ENCODE peak calls at places on chromosomes 2 and 18, in four cellular contexts. I is H9, N is H1, S is trophoblast cell. J is an unnamed sample.

GRCh38 chr18:44568986-44569385 is 111.7 kb upstream of the SETBP1 start:
- DNase-seq in N (no peak), I (no peak), S (peak; percentile 91), J (peak; percentile 26)

GRCh38 chr2:8154270-8154669 is 527.6 kb upstream of the ID2 start:
- DNase-seq in S (no peak), I (no peak), N (no peak), J (no peak)

GRCh38 chr2:10497797-10498251 is 49.7 kb upstream of the ODC1 start:
- DNase-seq in I (no peak), S (peak; percentile 90), N (no peak), J (peak; percentile 58)

GRCh38 chr2:142131016-142131714 is at the start of gene LRP1B:
- DNase-seq in I (peak; percentile 53), S (no peak), N (peak; percentile 3), J (peak; percentile 81)

GRCh38 chr2:20456049-20456665 is 9.3 kb downstream of the RHOB start:
- DNase-seq in I (no peak), N (no peak), S (no peak), J (no peak)

GRCh38 chr18:9915291-9916066 is 1.7 kb downstream of the VAPA start:
- DNase-seq in I (no peak), S (no peak), N (no peak), J (no peak)

GRCh38 chr2:208880171-208880570 is 473.6 kb downstream of the PTH2R start:
- DNase-seq in S (peak; percentile 43), I (no peak), N (no peak), J (no peak)

GRCh38 chr2:151422917-151423439 is 13.3 kb downstream of the RIF1 start:
- DNase-seq in N (no peak), I (no peak), S (no peak), J (no peak)

GRCh38 chr2:34102359-34102758 is 503.3 kb upstream of the FAM98A start:
- DNase-seq in N (no peak), I (no peak), S (no peak), J (no peak)

GRCh38 chr2:136098441-136098840 is 19.5 kb downstream of the CXCR4 start:
- DNase-seq in I (no peak), S (no peak), N (no peak), J (no peak)

GRCh38 chr2:16141641-16141921 is 201.2 kb downstream of the MYCN start:
- DNase-seq in S (no peak), I (no peak), N (no peak), J (no peak)

GRCh38 chr2:237618449-237618848 is 8.9 kb upstream of the LRRFIP1 start:
- DNase-seq in S (peak; percentile 77), N (no peak), I (no peak), J (no peak)

GRCh38 chr18:2821695-2822094 is 25.1 kb upstream of the EMILIN2 start:
- DNase-seq in N (no peak), S (no peak), I (no peak), J (no peak)

GRCh38 chr2:236674646-236675045 is 105.0 kb downstream of the ACKR3 start:
- DNase-seq in N (no peak), S (no peak), I (no peak), J (no peak)

GRCh38 chr2:177489719-177490301 is 97.2 kb downstream of the AGPS start:
- DNase-seq in I (no peak), S (no peak), N (no peak), J (peak; percentile 55)

GRCh38 chr18:78319934-78320333 is 659.7 kb upstream of the SALL3 start:
- DNase-seq in S (no peak), N (no peak), I (no peak), J (no peak)

GRCh38 chr2:40256649-40257048 is 195.2 kb downstream of the SLC8A1 start:
- DNase-seq in I (peak; percentile 76), N (peak; percentile 51), S (no peak), J (peak; percentile 87)

GRCh38 chr2:159591221-159591620 is 25.1 kb downstream of the BAZ2B start:
- DNase-seq in S (no peak), N (no peak), I (no peak), J (peak; percentile 83)

GRCh38 chr2:239690651-239691631 is 290.1 kb upstream of the HDAC4 start:
- DNase-seq in S (no peak), I (no peak), N (no peak), J (no peak)

GRCh38 chr2:12819098-12819465 is 102.3 kb downstream of the TRIB2 start:
- DNase-seq in S (peak; percentile 70), N (no peak), I (no peak), J (peak; percentile 77)

GRCh38 chr18:43601432-43601831 is 324.1 kb upstream of the SYT4 start:
- DNase-seq in S (no peak), I (no peak), N (no peak), J (no peak)

GRCh38 chr2:224134003-224134734 is 95.1 kb upstream of the SERPINE2 start:
- DNase-seq in N (no peak), S (peak; percentile 56), I (no peak), J (peak; percentile 40)

GRCh38 chr2:132256251-132256902 is 94.6 kb upstream of the ANKRD30BL start:
- DNase-seq in I (no peak), S (no peak), N (no peak), J (no peak)

GRCh38 chr2:177983183-177983788 is 89.3 kb downstream of the PDE11A start:
- DNase-seq in N (peak; percentile 15), S (peak; percentile 27), I (peak; percentile 38), J (peak; percentile 69)

GRCh38 chr2:233156001-233156400 is 95.5 kb upstream of the ATG16L1 start:
- DNase-seq in N (no peak), I (no peak), S (no peak), J (no peak)

GRCh38 chr2:189024861-189025618 is 50.9 kb downstream of the COL3A1 start:
- DNase-seq in S (no peak), I (peak; percentile 36), N (peak; percentile 7), J (peak; percentile 78)

GRCh38 chr2:169715379-169716228 is 18.0 kb upstream of the KLHL23 start:
- DNase-seq in N (no peak), I (no peak), S (no peak), J (no peak)

GRCh38 chr18:79068299-79068945 is 772 bp upstream of the ATP9B start:
- DNase-seq in S (no peak), N (no peak), I (no peak), J (peak; percentile 10)

GRCh38 chr2:196801578-196801977 is 2.1 kb upstream of the GTF3C3 start:
- DNase-seq in I (no peak), N (no peak), S (no peak), J (no peak)

GRCh38 chr2:160141944-160142343 is 58.1 kb downstream of the ITGB6 start:
- DNase-seq in S (peak; percentile 28), I (no peak), N (no peak), J (no peak)

GRCh38 chr18:3060667-3061580 is 48.0 kb upstream of the LPIN2 start:
- DNase-seq in N (no peak), S (no peak), I (no peak), J (no peak)

GRCh38 chr2:31294230-31294629 is 60.3 kb downstream of the EHD3 start:
- DNase-seq in S (no peak), N (no peak), I (no peak), J (peak; percentile 61)

GRCh38 chr2:145221032-145221431 is 701.1 kb upstream of the ZEB2 start:
- DNase-seq in I (no peak), S (no peak), N (no peak), J (peak; percentile 71)

GRCh38 chr2:43569921-43570320 is 25.9 kb downstream of the THADA start:
- DNase-seq in S (no peak), I (no peak), N (no peak), J (no peak)

GRCh38 chr18:3869848-3870247 is 419.9 kb downstream of the TGIF1 start:
- DNase-seq in S (peak; percentile 6), I (no peak), N (no peak), J (peak; percentile 66)

GRCh38 chr2:214830794-214831346 is 21.4 kb upstream of the BARD1 start:
- DNase-seq in S (no peak), N (no peak), I (peak; percentile 38), J (peak; percentile 67)

GRCh38 chr2:218547511-218547910 is 20.6 kb downstream of the USP37 start:
- DNase-seq in S (no peak), N (no peak), I (no peak), J (no peak)
- H2BK120ac ChIP-seq in S (no peak overlapping the region), N (no peak overlapping the region), I (no peak overlapping the region), J (no peak overlapping the region)

DNA sequence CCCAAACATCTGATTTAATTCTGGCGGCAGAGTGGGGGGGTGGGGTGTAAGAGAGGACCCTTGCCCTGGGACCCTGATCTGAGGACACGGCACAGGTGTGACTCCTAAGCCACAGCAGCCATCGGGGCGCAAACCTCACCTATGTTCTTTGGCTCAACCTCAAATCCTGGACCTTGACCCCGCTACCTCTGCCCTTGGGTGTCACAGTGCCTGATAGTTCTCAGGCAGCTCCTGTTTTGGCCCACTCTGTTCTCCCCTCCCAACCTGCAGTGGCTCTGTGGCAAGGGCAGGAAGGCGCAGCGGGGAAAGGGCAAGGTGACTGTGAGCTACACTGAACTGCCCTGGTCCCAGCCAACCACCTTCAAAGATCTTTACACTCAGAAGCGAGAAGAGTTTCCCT is 152.8 kb downstream of the L3MBTL4 start:
- DNase-seq in S (no peak), I (no peak), N (no peak), J (no peak)
- H3K79me2 ChIP-seq in S (no peaks in the 10 kb centered on the region), I (no peaks in the 10 kb centered on the region), N (no peaks in the 10 kb centered on the region), J (no peaks in the 10 kb centered on the region)

GRCh38 chr18:21146016-21146415 is 34.4 kb upstream of the ROCK1 start:
- DNase-seq in N (no peak), S (no peak), I (no peak), J (no peak)
- H3K4ac ChIP-seq in N (no peak overlapping the region), S (no peak overlapping the region), I (no peak overlapping the region), J (no peak overlapping the region)

DNA sequence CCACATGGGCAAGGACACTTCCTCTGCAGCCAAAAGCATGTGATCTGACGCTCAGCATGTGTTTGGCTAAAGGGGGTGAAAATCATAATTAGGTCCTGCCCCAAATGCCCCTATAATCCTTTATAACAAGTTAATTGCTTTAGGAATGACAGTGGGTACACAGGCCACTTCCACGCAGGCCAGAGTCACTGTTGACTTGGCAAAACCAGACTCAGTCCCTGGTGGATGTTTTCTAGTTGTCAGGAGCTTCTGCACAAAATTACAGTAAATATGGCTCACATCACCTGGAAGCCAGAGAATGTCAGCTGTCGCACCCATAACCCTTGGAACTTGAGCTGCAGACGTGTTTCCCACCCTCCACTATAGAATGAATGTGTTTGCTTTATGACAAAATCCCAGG is 13.3 kb upstream of the PXDN start:
- DNase-seq in N (no peak), S (no peak), I (no peak), J (no peak)
- H2BK120ac ChIP-seq in N (no peak overlapping the region), S (no peak overlapping the region), I (no peak overlapping the region), J (no peak overlapping the region)

DNA sequence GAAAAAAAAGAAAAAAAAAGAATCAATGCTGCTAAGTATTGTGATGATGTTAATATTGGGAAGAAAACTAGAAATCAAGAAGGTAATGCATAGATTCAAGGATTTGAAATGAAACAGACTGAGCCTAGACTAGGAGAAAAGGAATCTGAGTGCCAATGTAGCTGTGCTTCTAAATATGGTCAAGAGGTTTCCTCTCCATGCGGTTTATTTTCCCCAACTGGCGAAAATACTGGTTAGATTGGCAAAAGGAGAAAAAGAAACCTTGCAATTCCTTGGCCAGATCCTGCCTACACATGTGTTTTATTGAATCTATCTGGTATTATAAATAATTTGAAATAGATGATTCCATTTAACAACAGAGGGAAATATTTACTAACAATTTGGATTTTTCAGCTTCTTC is 5.7 kb downstream of the SCN3A start:
- DNase-seq in S (no peak), N (no peak), I (no peak), J (no peak)
- H3K79me2 ChIP-seq in S (no peaks in the 10 kb centered on the region), N (no peaks in the 10 kb centered on the region), I (no peaks in the 10 kb centered on the region), J (no peaks in the 10 kb centered on the region)